ENCODE peak calls at places on chromosome 16, in six cellular contexts. One of them, this sample, is unnamed.
A peak's percentile ranks its signal among the peaks of the same experiment; 100 is the strongest.

GRCh38 chr16:89962754-89963498 is 14.4 kb downstream of the DEF8 start:
- DNase-seq in substantia nigra: no peak
- DNase-seq in prostate gland: no peak
- DNase-seq in psoas muscle: no peak
- DNase-seq in adrenal gland: no peak
- DNase-seq in H9: no peak
- DNase-seq in this sample: no peak

GRCh38 chr16:84144301-84144858 is 597 bp downstream of the HSDL1 start:
- DNase-seq in substantia nigra: peak; percentile 44
- DNase-seq in prostate gland: peak; percentile 10
- DNase-seq in psoas muscle: peak; percentile 25
- DNase-seq in adrenal gland: peak; percentile 42
- DNase-seq in H9: no peak
- DNase-seq in this sample: peak; percentile 50

GRCh38 chr16:71927383-71927782 is 32.1 kb downstream of the IST1 start:
- DNase-seq in substantia nigra: peak; percentile 9
- DNase-seq in prostate gland: peak; percentile 42
- DNase-seq in psoas muscle: peak; percentile 53
- DNase-seq in adrenal gland: peak; percentile 94
- DNase-seq in H9: no peak
- DNase-seq in this sample: no peak

GRCh38 chr16:77805403-77805802 is 17.0 kb downstream of the VAT1L start:
- DNase-seq in substantia nigra: no peak
- DNase-seq in prostate gland: peak; percentile 36
- DNase-seq in psoas muscle: no peak
- DNase-seq in adrenal gland: peak; percentile 35
- DNase-seq in H9: no peak
- DNase-seq in this sample: no peak

GRCh38 chr16:89017956-89018604 is 41.1 kb upstream of the CBFA2T3 start:
- DNase-seq in substantia nigra: no peak
- DNase-seq in prostate gland: no peak
- DNase-seq in psoas muscle: no peak
- DNase-seq in adrenal gland: no peak
- DNase-seq in H9: no peak
- DNase-seq in this sample: no peak

GRCh38 chr16:66248096-66248495 is 118.4 kb upstream of the CDH5 start:
- DNase-seq in substantia nigra: no peak
- DNase-seq in prostate gland: no peak
- DNase-seq in psoas muscle: peak; percentile 80
- DNase-seq in adrenal gland: no peak
- DNase-seq in H9: no peak
- DNase-seq in this sample: no peak

GRCh38 chr16:30902070-30902972 is 5.9 kb downstream of the CTF1 start:
- DNase-seq in substantia nigra: peak; percentile 64
- DNase-seq in prostate gland: peak; percentile 48
- DNase-seq in psoas muscle: peak; percentile 74
- DNase-seq in adrenal gland: peak; percentile 69
- DNase-seq in H9: peak; percentile 67
- DNase-seq in this sample: peak; percentile 71

GRCh38 chr16:80743772-80744171 is 60.6 kb downstream of the CDYL2 start:
- DNase-seq in substantia nigra: no peak
- DNase-seq in prostate gland: no peak
- DNase-seq in psoas muscle: no peak
- DNase-seq in adrenal gland: no peak
- DNase-seq in H9: no peak
- DNase-seq in this sample: no peak

GRCh38 chr16:906296-906695 is 64.5 kb downstream of the LMF1 start:
- DNase-seq in substantia nigra: no peak
- DNase-seq in prostate gland: no peak
- DNase-seq in psoas muscle: no peak
- DNase-seq in adrenal gland: no peak
- DNase-seq in H9: no peak
- DNase-seq in this sample: no peak

GRCh38 chr16:56950881-56951771 is 10.6 kb upstream of the CETP start:
- DNase-seq in substantia nigra: peak; percentile 63
- DNase-seq in prostate gland: peak; percentile 60
- DNase-seq in psoas muscle: no peak
- DNase-seq in adrenal gland: peak; percentile 55
- DNase-seq in H9: peak; percentile 78
- DNase-seq in this sample: peak; percentile 82

GRCh38 chr16:9364721-9365693 is 273.6 kb downstream of the HAPSTR1 start:
- DNase-seq in substantia nigra: peak; percentile 80
- DNase-seq in prostate gland: peak; percentile 96
- DNase-seq in psoas muscle: peak; percentile 82
- DNase-seq in adrenal gland: peak; percentile 96
- DNase-seq in H9: no peak
- DNase-seq in this sample: no peak

GRCh38 chr16:10552998-10553491 is 27.4 kb downstream of the EMP2 start:
- DNase-seq in substantia nigra: peak; percentile 14
- DNase-seq in prostate gland: no peak
- DNase-seq in psoas muscle: peak; percentile 35
- DNase-seq in adrenal gland: peak; percentile 37
- DNase-seq in H9: peak; percentile 84
- DNase-seq in this sample: peak; percentile 78

GRCh38 chr16:53771655-53772497 is 67.9 kb downstream of the FTO start:
- DNase-seq in substantia nigra: no peak
- DNase-seq in prostate gland: no peak
- DNase-seq in psoas muscle: no peak
- DNase-seq in adrenal gland: no peak
- DNase-seq in H9: no peak
- DNase-seq in this sample: no peak

GRCh38 chr16:79770244-79771064 is 169.9 kb upstream of the MAF start:
- DNase-seq in substantia nigra: peak; percentile 82
- DNase-seq in prostate gland: peak; percentile 92
- DNase-seq in psoas muscle: peak; percentile 90
- DNase-seq in adrenal gland: peak; percentile 94
- DNase-seq in H9: peak; percentile 92
- DNase-seq in this sample: peak; percentile 94

GRCh38 chr16:17416461-17417221 is 54.1 kb downstream of the XYLT1 start:
- DNase-seq in substantia nigra: peak; percentile 54
- DNase-seq in prostate gland: no peak
- DNase-seq in psoas muscle: no peak
- DNase-seq in adrenal gland: peak; percentile 56
- DNase-seq in H9: peak; percentile 56
- DNase-seq in this sample: peak; percentile 78

GRCh38 chr16:19844945-19845641 is 39.6 kb downstream of the GPRC5B start:
- DNase-seq in substantia nigra: no peak
- DNase-seq in prostate gland: no peak
- DNase-seq in psoas muscle: no peak
- DNase-seq in adrenal gland: peak; percentile 50
- DNase-seq in H9: no peak
- DNase-seq in this sample: no peak

GRCh38 chr16:26053889-26054288 is 362.1 kb downstream of the HS3ST4 start:
- DNase-seq in substantia nigra: no peak
- DNase-seq in prostate gland: no peak
- DNase-seq in psoas muscle: no peak
- DNase-seq in adrenal gland: no peak
- DNase-seq in H9: no peak
- DNase-seq in this sample: no peak

GRCh38 chr16:80923356-80923755 is 83.3 kb downstream of the CMC2 start:
- DNase-seq in substantia nigra: no peak
- DNase-seq in prostate gland: no peak
- DNase-seq in psoas muscle: no peak
- DNase-seq in adrenal gland: no peak
- DNase-seq in H9: no peak
- DNase-seq in this sample: no peak

GRCh38 chr16:30697264-30698138 is 1.5 kb upstream of the SRCAP start:
- DNase-seq in substantia nigra: no peak
- DNase-seq in prostate gland: peak; percentile 99
- DNase-seq in psoas muscle: no peak
- DNase-seq in adrenal gland: no peak
- DNase-seq in H9: no peak
- DNase-seq in this sample: peak; percentile 98

GRCh38 chr16:79898703-79899102 is 298.2 kb upstream of the MAF start:
- DNase-seq in substantia nigra: no peak
- DNase-seq in prostate gland: no peak
- DNase-seq in psoas muscle: no peak
- DNase-seq in adrenal gland: no peak
- DNase-seq in H9: no peak
- DNase-seq in this sample: no peak

GRCh38 chr16:89565256-89565505 is 4.7 kb downstream of the RPL13 start:
- DNase-seq in substantia nigra: no peak
- DNase-seq in prostate gland: no peak
- DNase-seq in psoas muscle: no peak
- DNase-seq in adrenal gland: no peak
- DNase-seq in H9: no peak
- DNase-seq in this sample: peak; percentile 81

GRCh38 chr16:48054881-48055601 is 100.8 kb downstream of the ABCC12 start:
- DNase-seq in substantia nigra: peak; percentile 69
- DNase-seq in prostate gland: peak; percentile 23
- DNase-seq in psoas muscle: peak; percentile 16
- DNase-seq in adrenal gland: peak; percentile 62
- DNase-seq in H9: peak; percentile 73
- DNase-seq in this sample: peak; percentile 85

GRCh38 chr16:71762186-71762585 is 37.7 kb upstream of the PHLPP2 start:
- DNase-seq in substantia nigra: no peak
- DNase-seq in prostate gland: no peak
- DNase-seq in psoas muscle: no peak
- DNase-seq in adrenal gland: no peak
- DNase-seq in H9: no peak
- DNase-seq in this sample: no peak

GRCh38 chr16:27677300-27677699 is 127.4 kb downstream of the KATNIP start:
- DNase-seq in substantia nigra: no peak
- DNase-seq in prostate gland: no peak
- DNase-seq in psoas muscle: no peak
- DNase-seq in adrenal gland: no peak
- DNase-seq in H9: no peak
- DNase-seq in this sample: no peak

GRCh38 chr16:81533175-81533507 is 88.5 kb downstream of the CMIP start:
- DNase-seq in substantia nigra: no peak
- DNase-seq in prostate gland: no peak
- DNase-seq in psoas muscle: no peak
- DNase-seq in adrenal gland: no peak
- DNase-seq in H9: no peak
- DNase-seq in this sample: no peak

GRCh38 chr16:79997257-79997656 is 396.7 kb upstream of the MAF start:
- DNase-seq in substantia nigra: no peak
- DNase-seq in prostate gland: no peak
- DNase-seq in psoas muscle: no peak
- DNase-seq in adrenal gland: peak; percentile 32
- DNase-seq in H9: peak; percentile 37
- DNase-seq in this sample: peak; percentile 60

GRCh38 chr16:21656795-21657768 is 4.7 kb upstream of the IGSF6 start:
- DNase-seq in substantia nigra: no peak
- DNase-seq in prostate gland: no peak
- DNase-seq in psoas muscle: no peak
- DNase-seq in adrenal gland: peak; percentile 52
- DNase-seq in H9: no peak
- DNase-seq in this sample: peak; percentile 81

GRCh38 chr16:13377143-13377542 is 475.7 kb downstream of the SHISA9 start:
- DNase-seq in substantia nigra: no peak
- DNase-seq in prostate gland: no peak
- DNase-seq in psoas muscle: no peak
- DNase-seq in adrenal gland: no peak
- DNase-seq in H9: no peak
- DNase-seq in this sample: no peak

GRCh38 chr16:80526418-80527061 is 14.3 kb upstream of the DYNLRB2 start:
- DNase-seq in substantia nigra: peak; percentile 20
- DNase-seq in prostate gland: peak; percentile 50
- DNase-seq in psoas muscle: peak; percentile 30
- DNase-seq in adrenal gland: peak; percentile 57
- DNase-seq in H9: peak; percentile 55
- DNase-seq in this sample: peak; percentile 82

GRCh38 chr16:87955302-87956168 is 4.3 kb downstream of the BANP start:
- DNase-seq in substantia nigra: no peak
- DNase-seq in prostate gland: no peak
- DNase-seq in psoas muscle: no peak
- DNase-seq in adrenal gland: no peak
- DNase-seq in H9: no peak
- DNase-seq in this sample: no peak
- H3K27ac ChIP-seq in substantia nigra: peak overlapping the region; percentile 60
- H3K27ac ChIP-seq in prostate gland: no peak overlapping the region
- H3K27ac ChIP-seq in psoas muscle: peak overlapping the region; percentile 13
- H3K27ac ChIP-seq in adrenal gland: no peak overlapping the region
- H3K27ac ChIP-seq in H9: no peak overlapping the region
- H3K27ac ChIP-seq in this sample: peak overlapping the region; percentile 83

GRCh38 chr16:3469736-3470135 is 25.6 kb downstream of the C16orf90 start:
- DNase-seq in substantia nigra: no peak
- DNase-seq in prostate gland: no peak
- DNase-seq in psoas muscle: no peak
- DNase-seq in adrenal gland: no peak
- DNase-seq in H9: no peak
- DNase-seq in this sample: no peak
- H3K27ac ChIP-seq in substantia nigra: no peak overlapping the region
- H3K27ac ChIP-seq in prostate gland: no peak overlapping the region
- H3K27ac ChIP-seq in psoas muscle: no peak overlapping the region
- H3K27ac ChIP-seq in adrenal gland: no peak overlapping the region
- H3K27ac ChIP-seq in H9: no peak overlapping the region
- H3K27ac ChIP-seq in this sample: no peak overlapping the region

GRCh38 chr16:11711662-11712061 is 31.0 kb downstream of the TXNDC11 start:
- DNase-seq in substantia nigra: no peak
- DNase-seq in prostate gland: no peak
- DNase-seq in psoas muscle: no peak
- DNase-seq in adrenal gland: no peak
- DNase-seq in H9: no peak
- DNase-seq in this sample: no peak

GRCh38 chr16:11707679-11708197 is 34.9 kb downstream of the TXNDC11 start:
- DNase-seq in substantia nigra: no peak
- DNase-seq in prostate gland: no peak
- DNase-seq in psoas muscle: no peak
- DNase-seq in adrenal gland: peak; percentile 44
- DNase-seq in H9: no peak
- DNase-seq in this sample: no peak

GRCh38 chr16:11705311-11705710 is 37.1 kb downstream of the SNN start:
- DNase-seq in substantia nigra: no peak
- DNase-seq in prostate gland: peak; percentile 68
- DNase-seq in psoas muscle: no peak
- DNase-seq in adrenal gland: no peak
- DNase-seq in H9: no peak
- DNase-seq in this sample: no peak

GRCh38 chr16:11706180-11706742 is 36.4 kb downstream of the TXNDC11 start:
- DNase-seq in substantia nigra: no peak
- DNase-seq in prostate gland: no peak
- DNase-seq in psoas muscle: peak; percentile 47
- DNase-seq in adrenal gland: no peak
- DNase-seq in H9: no peak
- DNase-seq in this sample: no peak

DNA sequence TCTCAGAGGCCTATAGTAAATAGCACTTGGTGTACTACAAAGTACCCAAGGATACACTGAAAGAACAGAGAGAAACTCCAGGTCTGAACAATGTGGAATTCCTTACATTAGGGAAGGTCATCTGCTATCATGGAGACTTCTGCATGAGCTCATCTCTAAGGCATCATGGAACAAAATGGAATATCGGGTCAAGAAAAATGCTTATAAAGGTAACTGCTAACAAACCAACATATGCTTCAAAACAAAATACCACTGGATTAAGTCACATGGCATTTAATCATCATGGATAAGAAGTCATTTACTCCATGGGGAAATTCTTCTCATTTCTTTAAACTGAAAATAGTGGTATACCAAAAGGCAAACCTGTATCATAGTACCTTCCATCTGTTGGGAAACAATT is 34.2 kb downstream of the TXNDC11 start:
- DNase-seq in substantia nigra: no peak
- DNase-seq in prostate gland: no peak
- DNase-seq in psoas muscle: no peak
- DNase-seq in adrenal gland: no peak
- DNase-seq in H9: no peak
- DNase-seq in this sample: no peak
- H3K27ac ChIP-seq in substantia nigra: no peak overlapping the region
- H3K27ac ChIP-seq in prostate gland: no peak overlapping the region
- H3K27ac ChIP-seq in psoas muscle: peak overlapping the region; percentile 7
- H3K27ac ChIP-seq in adrenal gland: peak overlapping the region; percentile 14
- H3K27ac ChIP-seq in H9: no peak overlapping the region
- H3K27ac ChIP-seq in this sample: no peak overlapping the region

GRCh38 chr16:49457196-49457595 is 83.6 kb downstream of the C16orf78 start:
- DNase-seq in substantia nigra: no peak
- DNase-seq in prostate gland: no peak
- DNase-seq in psoas muscle: no peak
- DNase-seq in adrenal gland: no peak
- DNase-seq in H9: peak; percentile 3
- DNase-seq in this sample: no peak
- H3K27ac ChIP-seq in substantia nigra: no peak overlapping the region
- H3K27ac ChIP-seq in prostate gland: no peak overlapping the region
- H3K27ac ChIP-seq in psoas muscle: no peak overlapping the region
- H3K27ac ChIP-seq in adrenal gland: no peak overlapping the region
- H3K27ac ChIP-seq in H9: no peak overlapping the region
- H3K27ac ChIP-seq in this sample: no peak overlapping the region